ENCODE peak calls at places on chromosome 12, in five cellular contexts. T is transverse colon, J is A549, I is tibial nerve, C is IMR-90. L is an unnamed sample.

GRCh38 chr12:131245564-131246355 is 292.1 kb downstream of the ADGRD1 start:
- DNase-seq in I (no peak), J (no peak), C (no peak), T (no peak), L (no peak)

GRCh38 chr12:47820631-47821345 is 1.1 kb upstream of the HDAC7 start:
- DNase-seq in I (peak), C (peak), T (peak), J (peak), L (peak)

GRCh38 chr12:116784238-116784612 is 46.1 kb downstream of the RNFT2 start:
- DNase-seq in T (no peak), J (peak), C (no peak), I (no peak), L (no peak)

GRCh38 chr12:7206691-7207090 is 17.2 kb downstream of the PEX5 start:
- DNase-seq in T (no peak), C (no peak), I (no peak), J (no peak), L (no peak)

GRCh38 chr12:94560416-94561221 is 89.7 kb downstream of the TMCC3 start:
- DNase-seq in J (no peak), C (peak), I (no peak), T (peak), L (no peak)

GRCh38 chr12:57770734-57771133 is 1.2 kb downstream of the METTL1 start:
- DNase-seq in J (no peak), T (no peak), C (no peak), I (no peak), L (no peak)

GRCh38 chr12:66467932-66468331 is 165.6 kb downstream of the HELB start:
- DNase-seq in J (peak), I (no peak), C (peak), T (no peak), L (no peak)

GRCh38 chr12:53476769-53477209 is 22.5 kb downstream of the MAP3K12 start:
- DNase-seq in J (no peak), C (no peak), I (no peak), T (no peak), L (no peak)

DNA sequence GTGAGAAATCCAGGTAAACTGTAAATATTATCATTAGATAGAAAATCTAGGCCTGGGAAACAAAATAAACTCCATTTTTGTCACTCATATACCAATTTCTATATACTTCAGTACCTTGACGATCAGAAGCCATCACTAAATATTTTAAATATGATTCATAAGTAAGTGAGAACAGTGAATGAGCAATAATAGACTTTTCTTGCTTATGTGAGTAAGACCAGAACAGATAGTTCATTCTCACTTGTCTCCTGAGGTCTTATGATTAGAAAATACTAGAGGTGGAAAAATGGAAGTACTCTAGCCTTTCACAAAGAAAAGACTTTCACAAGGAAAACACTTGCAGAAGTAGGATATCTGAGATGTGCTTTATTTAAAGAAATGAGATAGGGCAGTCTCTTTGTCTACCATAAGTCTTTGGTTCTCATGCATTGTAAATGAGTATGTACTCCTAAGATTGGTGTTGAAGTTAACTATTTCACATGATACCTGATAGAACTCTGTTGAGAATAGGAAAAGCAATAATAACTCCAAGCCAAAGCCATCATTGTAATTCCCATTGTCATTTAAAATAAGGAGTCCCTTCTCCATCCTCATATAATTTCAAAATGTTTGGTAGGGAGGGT is 10.1 kb upstream of the SMCO3 start:
- DNase-seq in J (no peak), I (no peak), T (no peak), C (peak), L (no peak)
- TF ChIP-seq POLR2A in J (no peak), I (no peak), T (no peak), C (no peak), L (no peak)

GRCh38 chr12:49189731-49190314 is 943 bp upstream of the TUBA1A start:
- DNase-seq in T (no peak), J (no peak), I (no peak), C (no peak), L (no peak)
- H3K4me3 ChIP-seq in T (no peak), J (peak), I (peak), C (peak), L (peak)

DNA sequence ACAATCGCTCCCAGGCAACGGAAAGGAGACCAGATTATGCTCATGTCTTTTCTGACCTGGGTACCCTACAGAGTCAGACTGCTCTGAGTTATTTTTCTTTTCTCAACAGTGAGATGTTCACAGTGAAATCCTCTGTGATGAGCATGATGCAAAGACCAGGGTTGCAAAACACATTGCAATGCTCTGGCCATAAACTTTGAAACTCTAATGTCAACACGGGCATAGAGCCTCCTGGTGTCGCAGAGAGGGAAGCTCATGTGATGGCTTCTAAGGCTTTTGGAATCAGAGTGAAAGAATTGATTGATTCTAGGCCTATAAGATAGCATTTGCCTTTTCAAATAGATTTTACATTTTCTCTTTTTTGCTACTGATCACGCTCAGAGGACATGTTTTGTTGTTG is 193.4 kb downstream of the RASSF9 start:
- DNase-seq in I (no peak), C (peak), J (peak), T (no peak), L (no peak)
- TF ChIP-seq CTCF in I (no peak), C (peak), J (no peak), T (no peak), L (no peak)

GRCh38 chr12:14774944-14775651 is 28.2 kb downstream of the WBP11 start:
- DNase-seq in C (peak), I (no peak), T (peak), J (peak), L (no peak)

GRCh38 chr12:14775652-14776020 is 27.6 kb downstream of the WBP11 start:
- DNase-seq in T (no peak), I (no peak), C (peak), J (no peak), L (no peak)

GRCh38 chr12:14773685-14774073 is 29.6 kb downstream of the WBP11 start:
- DNase-seq in T (no peak), C (no peak), J (no peak), I (no peak), L (no peak)

GRCh38 chr12:14772946-14773345 is 30.3 kb downstream of the WBP11 start:
- DNase-seq in J (no peak), T (no peak), C (no peak), I (no peak), L (no peak)

GRCh38 chr12:14774074-14774943 is 29.0 kb downstream of the WBP11 start:
- DNase-seq in I (peak), C (peak), T (peak), J (peak), L (peak)
- TF ChIP-seq POLR2A in I (peak), C (peak), T (peak), J (peak), L (peak)

GRCh38 chr12:13897811-13898210 is 83.6 kb downstream of the GRIN2B start:
- DNase-seq in C (no peak), T (no peak), I (no peak), J (no peak), L (no peak)
- H3K4me3 ChIP-seq in C (no peak), T (no peak), I (no peak), J (no peak), L (no peak)

GRCh38 chr12:102876883-102877282 is 40.2 kb downstream of the PAH start:
- DNase-seq in J (peak), I (no peak), T (no peak), C (no peak), L (no peak)
- TF ChIP-seq CTCF in J (no peak), I (no peak), T (no peak), C (no peak), L (no peak)

L was measured in vagina.